ENCODE peak calls at places on chromosomes 1 and 21, in five cellular contexts. C, L, U, M and E are unnamed samples.

GRCh38 chr1:51960262-51960661 is 30.2 kb downstream of the RAB3B start:
- DNase-seq in C (no peak), L (no peak), U (peak), M (no peak), E (no peak)

GRCh38 chr1:84959294-84959693 is 37.6 kb downstream of the MCOLN2 start:
- DNase-seq in C (no peak), L (no peak), U (no peak), M (no peak), E (no peak)

GRCh38 chr21:28154121-28154520 is 838.6 kb downstream of the LTN1 start:
- DNase-seq in C (no peak), L (no peak), U (no peak), M (no peak), E (no peak)

GRCh38 chr1:153586347-153586746 is 20.7 kb upstream of the S100A2 start:
- DNase-seq in C (no peak), L (no peak), U (no peak), M (no peak), E (no peak)

GRCh38 chr1:19877821-19878636 is 4.2 kb upstream of the OTUD3 start:
- DNase-seq in C (no peak), L (peak), U (no peak), M (no peak), E (peak)

GRCh38 chr1:87449348-87449963 is 120.8 kb downstream of the LMO4 start:
- DNase-seq in C (no peak), L (no peak), U (no peak), M (peak), E (no peak)

GRCh38 chr1:177256153-177256814 is 85.5 kb downstream of the BRINP2 start:
- DNase-seq in C (no peak), L (peak), U (peak), M (no peak), E (peak)

GRCh38 chr1:1006305-1007159 is 6.6 kb upstream of the HES4 start:
- DNase-seq in C (no peak), L (no peak), U (peak), M (no peak), E (no peak)

GRCh38 chr21:42480736-42481135 is 15.3 kb downstream of the RSPH1 start:
- DNase-seq in C (no peak), L (no peak), U (no peak), M (no peak), E (no peak)

GRCh38 chr1:217498209-217498608 is 132.7 kb downstream of the GPATCH2 start:
- DNase-seq in C (no peak), L (no peak), U (no peak), M (no peak), E (no peak)